ENCODE peak calls at places on chromosomes 5 and 9, in five cellular contexts. H, W, U, L and Y are unnamed samples.

GRCh38 chr5:44294492-44294891 is 94.7 kb downstream of the FGF10 start:
- DNase-seq in U (no peak), H (no peak), W (no peak), L (no peak), Y (no peak)

GRCh38 chr5:112366987-112367386 is 52.1 kb downstream of the EPB41L4A start:
- DNase-seq in H (no peak), U (no peak), W (no peak), L (no peak), Y (no peak)

GRCh38 chr5:64914396-64914795 is 145.7 kb downstream of the CWC27 start:
- DNase-seq in H (no peak), U (no peak), L (no peak), W (no peak), Y (no peak)

GRCh38 chr9:125203259-125203658 is 2.9 kb downstream of the RABEPK start:
- DNase-seq in U (no peak), H (no peak), L (no peak), W (no peak), Y (peak)

GRCh38 chr5:64292611-64293215 is 127.1 kb downstream of the RNF180 start:
- DNase-seq in U (no peak), W (no peak), L (peak), H (no peak), Y (no peak)

GRCh38 chr5:75265731-75266130 is 29.1 kb upstream of the ANKRD31 start:
- DNase-seq in L (no peak), W (peak), H (no peak), U (no peak), Y (no peak)

GRCh38 chr9:78904686-78905085 is 607.8 kb downstream of the PSAT1 start:
- DNase-seq in L (no peak), H (no peak), W (no peak), U (no peak), Y (no peak)

GRCh38 chr5:67516959-67517358 is 320.4 kb upstream of the CD180 start:
- DNase-seq in W (no peak), H (no peak), U (no peak), L (no peak), Y (no peak)

GRCh38 chr9:33750307-33750838 is 45.0 kb upstream of the PRSS3 start:
- DNase-seq in U (peak), W (no peak), L (peak), H (no peak), Y (peak)

GRCh38 chr9:89277454-89277853 is 33.5 kb upstream of the CKS2 start:
- DNase-seq in U (peak), H (no peak), W (no peak), L (no peak), Y (no peak)

GRCh38 chr9:121945849-121946248 is 147.3 kb downstream of the TTLL11 start:
- DNase-seq in W (no peak), U (no peak), H (no peak), L (no peak), Y (peak)

GRCh38 chr9:130243882-130244170 is 21.7 kb upstream of the HMCN2 start:
- DNase-seq in U (no peak), W (no peak), H (no peak), L (no peak), Y (no peak)

GRCh38 chr9:116137010-116137409 is 16.6 kb upstream of the PAPPA start:
- DNase-seq in H (no peak), U (no peak), L (no peak), W (no peak), Y (no peak)

GRCh38 chr9:75123696-75124095 is 35.4 kb downstream of the OSTF1 start:
- DNase-seq in L (no peak), H (no peak), U (no peak), W (no peak), Y (no peak)

GRCh38 chr5:135875567-135875966 is 20.1 kb downstream of the IL9 start:
- DNase-seq in H (no peak), U (no peak), L (no peak), W (no peak), Y (no peak)

GRCh38 chr5:153504726-153505125 is 14.3 kb downstream of the GRIA1 start:
- DNase-seq in H (no peak), W (no peak), L (no peak), U (no peak), Y (no peak)

GRCh38 chr5:28748446-28748845 is 1710.1 kb upstream of the CDH9 start:
- DNase-seq in H (no peak), L (no peak), W (no peak), U (no peak), Y (no peak)

GRCh38 chr5:153632748-153633290 is 142.3 kb downstream of the GRIA1 start:
- DNase-seq in H (no peak), L (no peak), U (no peak), W (no peak), Y (peak)

GRCh38 chr5:60668715-60669304 is 31.2 kb downstream of the DEPDC1B start:
- DNase-seq in L (no peak), W (peak), U (no peak), H (no peak), Y (no peak)

GRCh38 chr9:121886759-121887485 is 206.2 kb downstream of the TTLL11 start:
- DNase-seq in H (no peak), U (no peak), W (no peak), L (no peak), Y (no peak)

GRCh38 chr5:138488481-138488945 is 23.2 kb downstream of the EGR1 start:
- DNase-seq in U (no peak), H (no peak), L (no peak), W (peak), Y (no peak)

GRCh38 chr5:37770791-37771190 is 69.0 kb downstream of the GDNF start:
- DNase-seq in U (no peak), H (no peak), L (no peak), W (no peak), Y (no peak)

GRCh38 chr5:151596839-151597539 is 5.9 kb upstream of the FAT2 start:
- DNase-seq in L (no peak), U (no peak), H (no peak), W (no peak), Y (peak)

GRCh38 chr5:116672203-116672602 is 97.6 kb upstream of the SEMA6A start:
- DNase-seq in U (no peak), H (no peak), L (no peak), W (no peak), Y (no peak)

GRCh38 chr9:101427337-101427736 is 8.2 kb downstream of the ALDOB start:
- DNase-seq in U (no peak), L (no peak), W (no peak), H (no peak), Y (no peak)

GRCh38 chr5:73419414-73420390 is 28.9 kb downstream of the FOXD1 start:
- DNase-seq in L (no peak), H (no peak), U (no peak), W (no peak), Y (no peak)

GRCh38 chr9:68844623-68845612 is 139.9 kb downstream of the PIP5K1B start:
- DNase-seq in U (peak), L (no peak), W (peak), H (no peak), Y (no peak)

GRCh38 chr5:135242496-135243193 is 156.4 kb downstream of the MACROH2A1 start:
- DNase-seq in U (peak), H (no peak), W (no peak), L (peak), Y (no peak)

GRCh38 chr9:21455320-21455719 is 15.1 kb downstream of the IFNA1 start:
- DNase-seq in W (peak), L (no peak), U (peak), H (no peak), Y (no peak)

GRCh38 chr5:143372187-143372829 is 31.2 kb downstream of the NR3C1 start:
- DNase-seq in L (no peak), H (no peak), U (no peak), W (no peak), Y (no peak)

GRCh38 chr5:143376911-143377838 is 26.3 kb downstream of the NR3C1 start:
- DNase-seq in H (no peak), L (no peak), U (no peak), W (peak), Y (peak)

GRCh38 chr5:143374496-143375217 is 28.8 kb downstream of the NR3C1 start:
- DNase-seq in W (no peak), U (no peak), H (no peak), L (no peak), Y (no peak)

GRCh38 chr5:143370440-143370839 is 33.0 kb downstream of the NR3C1 start:
- DNase-seq in L (no peak), W (no peak), H (no peak), U (no peak), Y (no peak)

GRCh38 chr5:143376195-143376772 is 27.2 kb downstream of the NR3C1 start:
- DNase-seq in W (no peak), L (no peak), U (no peak), H (no peak), Y (no peak)
- TF ChIP-seq POLR2A in W (no peak), L (no peak), U (no peak), H (peak), Y (no peak)

DNA sequence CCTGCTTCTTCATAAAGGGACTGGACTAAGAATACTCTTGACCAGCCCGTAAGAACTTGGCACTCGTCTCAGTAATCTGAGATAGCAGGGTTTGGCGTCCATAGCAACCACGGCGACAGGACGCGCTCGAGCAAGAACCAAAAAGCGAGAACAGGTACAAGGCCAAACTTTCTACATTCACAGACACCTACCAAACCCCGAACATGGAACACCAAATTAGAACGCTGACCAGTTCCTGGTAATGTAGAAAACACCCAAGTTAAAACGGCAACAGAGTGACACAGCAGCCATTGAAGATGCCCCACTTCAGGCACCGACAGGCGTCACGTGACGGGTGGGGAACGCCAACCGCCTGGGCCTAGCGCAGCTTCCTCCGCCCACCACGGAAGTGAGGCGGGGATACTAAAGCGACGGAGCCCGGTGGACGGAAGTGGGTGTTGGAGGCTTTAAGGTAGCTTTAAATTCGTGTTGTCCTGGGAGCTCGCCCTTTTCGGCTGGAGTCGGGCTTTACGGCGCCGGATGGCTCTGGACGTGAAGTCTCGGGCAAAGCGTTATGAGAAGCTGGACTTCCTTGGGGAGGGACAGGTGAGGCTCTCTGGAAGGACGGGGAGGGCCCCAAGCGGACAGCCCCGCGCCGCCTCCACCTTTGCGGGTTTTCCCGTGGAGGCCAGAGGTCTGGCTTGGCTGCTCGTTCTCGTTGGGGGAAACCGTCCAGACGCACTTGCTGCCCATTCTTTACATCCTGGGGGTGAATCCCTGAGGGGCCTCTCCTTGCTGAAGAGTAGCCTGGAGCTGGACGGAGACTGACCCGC is at the start of gene CDK7:
- DNase-seq in L (peak), W (peak), H (peak), U (peak), Y (peak)
- TF ChIP-seq POLR2A in L (peak), W (peak), H (peak), U (peak), Y (peak)

GRCh38 chr9:14992516-14992915 is 82.3 kb upstream of the FREM1 start:
- DNase-seq in L (no peak), W (peak), H (no peak), U (no peak), Y (no peak)

GRCh38 chr9:14994738-14995137 is 84.5 kb upstream of the FREM1 start:
- DNase-seq in H (no peak), U (no peak), L (no peak), W (peak), Y (no peak)

GRCh38 chr9:14993891-14994554 is 83.8 kb upstream of the FREM1 start:
- DNase-seq in W (no peak), L (no peak), U (no peak), H (no peak), Y (no peak)

GRCh38 chr9:14992025-14992424 is 81.8 kb upstream of the FREM1 start:
- DNase-seq in W (peak), U (no peak), L (no peak), H (no peak), Y (no peak)

DNA sequence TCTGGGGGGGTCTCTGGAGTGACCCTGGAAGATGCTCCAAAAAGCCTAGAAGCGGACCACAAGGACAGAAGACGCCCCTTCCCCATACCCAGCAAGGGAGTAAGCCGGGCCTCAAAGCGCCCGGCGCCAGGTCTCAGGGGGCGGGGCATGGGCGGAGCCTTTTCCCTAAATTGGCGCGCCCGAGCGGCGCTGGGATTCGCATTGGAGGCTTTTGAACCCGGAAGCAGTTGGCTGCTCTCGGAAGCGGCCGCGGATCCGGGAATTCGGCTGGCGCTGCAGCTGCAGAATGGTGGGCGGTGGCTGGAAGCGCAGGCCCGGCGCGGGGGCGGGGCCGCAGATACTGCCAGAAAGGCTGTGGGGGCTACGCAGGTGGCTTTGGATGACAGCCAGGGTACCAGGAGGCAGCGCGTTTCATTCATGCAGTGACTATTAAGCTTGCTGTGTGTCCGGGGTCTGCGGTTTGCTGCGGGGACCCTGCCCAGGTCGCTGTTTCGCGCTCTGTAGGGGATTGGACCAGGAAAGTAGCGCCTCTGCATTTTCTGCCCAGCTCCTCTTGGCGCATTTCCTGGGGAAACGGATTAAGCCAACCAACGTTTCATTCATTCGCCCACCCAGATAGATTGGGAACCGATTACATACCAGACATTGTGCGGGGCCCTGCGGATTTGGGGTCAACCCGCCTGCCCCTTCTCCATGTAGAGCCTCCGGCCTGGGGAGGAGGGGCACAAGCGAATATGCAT is 83.0 kb upstream of the FREM1 start:
- DNase-seq in L (peak), U (peak), W (no peak), H (no peak), Y (peak)
- TF ChIP-seq POLR2A in L (no peak), U (no peak), W (no peak), H (no peak), Y (peak)

DNA sequence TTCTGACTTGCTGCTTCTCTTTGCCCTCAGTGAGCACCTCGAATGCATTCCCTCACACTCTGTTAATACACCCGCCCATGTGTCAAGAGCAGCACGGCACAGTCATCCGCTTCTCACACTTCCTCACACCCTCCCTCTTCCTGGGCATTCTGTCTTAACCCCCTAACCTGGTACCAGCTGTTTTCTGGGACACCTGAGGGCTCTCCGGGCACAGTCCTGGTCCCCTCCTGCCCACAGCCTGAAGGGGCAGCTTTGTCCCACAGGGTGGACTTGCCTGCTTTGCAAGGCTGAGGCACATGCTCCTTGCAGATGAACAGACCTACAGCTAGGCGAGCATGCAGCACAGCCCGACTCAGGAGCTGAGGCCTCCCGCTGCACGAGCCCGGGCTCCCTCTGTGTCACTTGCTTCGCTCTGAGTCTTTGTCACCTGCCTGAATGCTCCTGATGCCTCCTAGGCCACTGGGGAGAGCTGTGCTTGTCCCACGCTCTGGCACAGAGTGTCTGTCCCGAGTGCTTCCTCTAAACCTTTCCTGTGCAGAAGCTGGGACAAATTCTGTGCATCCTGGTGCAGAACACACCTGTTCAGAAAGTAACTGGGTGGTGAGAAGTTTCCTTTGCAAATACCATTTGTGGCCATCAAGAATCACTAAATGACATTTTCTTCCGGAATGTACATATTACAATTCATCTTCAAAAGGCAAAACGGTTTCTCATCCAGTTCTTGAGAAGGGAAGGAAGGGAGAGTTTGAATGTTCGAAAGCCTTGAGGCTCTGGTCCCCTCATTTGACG is 47.8 kb downstream of the AHRR start:
- DNase-seq in W (no peak), H (no peak), L (peak), U (peak), Y (no peak)
- TF ChIP-seq POLR2A in W (no peak), H (peak), L (no peak), U (no peak), Y (no peak)

GRCh38 chr9:136863623-136864273 is 2.4 kb downstream of the EDF1 start:
- DNase-seq in H (no peak), L (no peak), W (no peak), U (no peak), Y (no peak)
- TF ChIP-seq POLR2A in H (no peak), L (no peak), W (no peak), U (no peak), Y (no peak)

DNA sequence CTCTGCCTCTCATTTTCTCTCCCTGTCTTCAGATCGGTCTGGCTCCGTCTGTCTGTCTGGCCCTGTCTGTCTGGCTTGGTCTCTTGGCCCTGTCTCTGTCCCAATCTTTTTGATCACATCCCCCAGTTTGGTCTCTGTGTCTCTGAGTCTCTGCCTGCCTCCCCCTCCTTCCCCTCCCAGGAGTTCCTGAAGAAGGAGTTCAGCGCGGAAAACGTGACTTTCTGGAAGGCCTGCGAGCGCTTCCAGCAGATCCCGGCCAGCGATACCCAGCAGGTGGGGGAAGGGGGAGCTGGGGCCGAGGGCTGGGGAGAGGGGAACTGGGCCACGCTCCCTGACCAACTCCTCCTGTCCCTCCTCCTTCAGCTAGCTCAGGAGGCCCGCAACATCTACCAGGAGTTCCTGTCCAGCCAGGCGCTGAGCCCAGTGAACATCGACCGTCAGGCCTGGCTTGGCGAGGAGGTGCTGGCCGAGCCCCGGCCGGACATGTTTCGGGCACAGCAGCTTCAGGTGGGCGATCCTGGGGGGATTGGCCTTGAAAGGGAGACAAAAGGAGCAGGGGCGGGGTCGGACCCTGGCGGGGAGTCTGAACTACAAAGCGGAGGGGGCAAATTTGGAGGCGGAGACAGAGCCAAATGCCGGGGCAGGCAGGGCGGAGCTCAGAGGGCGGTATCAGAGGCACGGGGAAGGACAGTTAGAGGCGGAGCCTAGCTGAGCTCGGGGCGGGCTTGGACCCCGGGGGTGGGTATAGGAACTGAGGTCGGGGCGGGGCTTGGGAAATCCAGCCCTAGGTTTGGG is 9.0 kb downstream of the RGS14 start:
- DNase-seq in U (peak), H (no peak), L (peak), W (no peak), Y (no peak)
- TF ChIP-seq POLR2A in U (no peak), H (no peak), L (no peak), W (no peak), Y (no peak)

GRCh38 chr5:52896524-52897237 is 92.5 kb upstream of the ITGA2 start:
- DNase-seq in W (no peak), H (no peak), U (no peak), L (no peak), Y (no peak)

GRCh38 chr5:52898961-52899680 is 90.0 kb upstream of the ITGA2 start:
- DNase-seq in U (no peak), H (no peak), L (no peak), W (no peak), Y (no peak)

GRCh38 chr5:52895572-52896296 is 93.4 kb upstream of the ITGA2 start:
- DNase-seq in U (no peak), L (no peak), H (no peak), W (peak), Y (no peak)

GRCh38 chr5:52895070-52895469 is 94.1 kb upstream of the ITGA2 start:
- DNase-seq in W (no peak), L (no peak), U (no peak), H (no peak), Y (no peak)

GRCh38 chr5:52897238-52897614 is 91.9 kb upstream of the ITGA2 start:
- DNase-seq in H (no peak), W (no peak), L (no peak), U (no peak), Y (no peak)
- TF ChIP-seq POLR2A in H (no peak), W (no peak), L (no peak), U (no peak), Y (no peak)

GRCh38 chr5:133050500-133050899 is 1.3 kb upstream of the HSPA4 start:
- DNase-seq in L (no peak), H (no peak), U (no peak), W (no peak), Y (no peak)
- TF ChIP-seq POLR2A in L (no peak), H (no peak), U (no peak), W (no peak), Y (no peak)

GRCh38 chr5:415928-416635 is 26.9 kb upstream of the EXOC3 start:
- DNase-seq in U (no peak), H (no peak), L (peak), W (peak), Y (no peak)
- TF ChIP-seq POLR2A in U (no peak), H (no peak), L (no peak), W (peak), Y (no peak)